ENCODE peak calls at places on chromosomes 13 and 19, in eight cellular contexts. C is A549, E is endothelial cell of umbilical vein, F is K562, N is H1, H is HepG2, W is SK-N-SH, Q is GM12878. O is an unnamed sample.

GRCh38 chr13:40479196-40479845 is 187.1 kb downstream of the FOXO1 start:
- DNase-seq in C (no peak), E (no peak), F (no peak), N (no peak), H (no peak), W (no peak), Q (no peak), O (no peak)

GRCh38 chr19:4709440-4710280 is 14.0 kb downstream of the DPP9 start:
- DNase-seq in C (no peak), E (no peak), F (no peak), N (no peak), H (no peak), W (no peak), Q (no peak), O (no peak)

GRCh38 chr19:8221161-8221560 is 12.0 kb downstream of the CERS4 start:
- DNase-seq in C (no peak), E (no peak), F (no peak), N (no peak), H (no peak), W (no peak), Q (no peak), O (no peak)

GRCh38 chr13:104436555-104436954 is 1370.3 kb upstream of the SLC10A2 start:
- DNase-seq in C (no peak), E (no peak), F (no peak), N (no peak), H (no peak), W (no peak), Q (no peak), O (no peak)

GRCh38 chr19:34232566-34233481 is 21.5 kb upstream of the GARRE1 start:
- DNase-seq in C (peak; percentile 62), E (peak; percentile 87), F (no peak), N (no peak), H (peak; percentile 56), W (no peak), Q (no peak), O (peak; percentile 11)

GRCh38 chr13:100881291-100881864 is 206.8 kb upstream of the TMTC4 start:
- DNase-seq in C (no peak), E (no peak), F (no peak), N (no peak), H (no peak), W (peak; percentile 49), Q (no peak), O (peak; percentile 30)

GRCh38 chr13:70249332-70250064 is 141.2 kb upstream of the KLHL1 start:
- DNase-seq in C (peak; percentile 55), E (peak; percentile 53), F (no peak), N (peak; percentile 38), H (peak; percentile 87), W (no peak), Q (no peak), O (no peak)

GRCh38 chr19:19134687-19135158 is 3.6 kb downstream of the TMEM161A start:
- DNase-seq in C (no peak), E (no peak), F (peak; percentile 87), N (peak; percentile 44), H (no peak), W (peak; percentile 32), Q (no peak), O (peak; percentile 11)

GRCh38 chr19:33292595-33293254 is 9.6 kb downstream of the CEBPA start:
- DNase-seq in C (peak; percentile 41), E (no peak), F (no peak), N (no peak), H (no peak), W (no peak), Q (no peak), O (peak; percentile 47)

GRCh38 chr19:8423821-8424223 is 10.7 kb downstream of the MARCHF2 start:
- DNase-seq in C (peak; percentile 93), E (peak; percentile 96), F (peak; percentile 78), N (no peak), H (peak; percentile 93), W (peak; percentile 66), Q (no peak), O (peak; percentile 93)

GRCh38 chr19:12773571-12773970 is 1.8 kb downstream of the HOOK2 start:
- DNase-seq in C (peak; percentile 44), E (no peak), F (no peak), N (no peak), H (no peak), W (no peak), Q (no peak), O (peak; percentile 49)

GRCh38 chr19:10719466-10719961 is 1.6 kb downstream of the DNM2 start:
- DNase-seq in C (no peak), E (no peak), F (peak; percentile 54), N (no peak), H (no peak), W (no peak), Q (no peak), O (peak; percentile 74)

GRCh38 chr19:821976-822773 is 420 bp upstream of the PLPPR3 start:
- DNase-seq in C (no peak), E (no peak), F (peak; percentile 66), N (no peak), H (no peak), W (peak; percentile 83), Q (no peak), O (peak; percentile 75)

GRCh38 chr13:76406243-76406642 is 480.0 kb downstream of the KCTD12 start:
- DNase-seq in C (no peak), E (no peak), F (no peak), N (no peak), H (no peak), W (no peak), Q (no peak), O (no peak)

GRCh38 chr13:68064371-68064770 is 834.2 kb upstream of the PCDH9 start:
- DNase-seq in C (no peak), E (peak; percentile 77), F (no peak), N (no peak), H (no peak), W (no peak), Q (no peak), O (no peak)

GRCh38 chr13:38685974-38686571 is 804 bp upstream of the FREM2 start:
- DNase-seq in C (peak; percentile 4), E (no peak), F (no peak), N (no peak), H (no peak), W (peak; percentile 16), Q (no peak), O (no peak)
- TF ChIP-seq CTCF in C (no peak), E (no peak), F (no peak), N (peak; percentile 30), H (peak; percentile 11), W (peak; percentile 25), Q (no peak), O (no peak)

GRCh38 chr19:3605361-3605760 is 1.3 kb downstream of the TBXA2R start:
- DNase-seq in C (no peak), E (no peak), F (no peak), N (no peak), H (no peak), W (no peak), Q (no peak), O (no peak)

GRCh38 chr19:3604987-3605343 is 1.7 kb downstream of the TBXA2R start:
- DNase-seq in C (no peak), E (no peak), F (no peak), N (no peak), H (no peak), W (no peak), Q (peak; percentile 11), O (peak; percentile 79)

GRCh38 chr19:3601021-3601420 is 5.7 kb downstream of the TBXA2R start:
- DNase-seq in C (no peak), E (no peak), F (no peak), N (no peak), H (no peak), W (no peak), Q (no peak), O (no peak)

GRCh38 chr19:3604227-3604986 is 2.3 kb downstream of the TBXA2R start:
- DNase-seq in C (no peak), E (no peak), F (no peak), N (no peak), H (no peak), W (no peak), Q (no peak), O (no peak)

DNA sequence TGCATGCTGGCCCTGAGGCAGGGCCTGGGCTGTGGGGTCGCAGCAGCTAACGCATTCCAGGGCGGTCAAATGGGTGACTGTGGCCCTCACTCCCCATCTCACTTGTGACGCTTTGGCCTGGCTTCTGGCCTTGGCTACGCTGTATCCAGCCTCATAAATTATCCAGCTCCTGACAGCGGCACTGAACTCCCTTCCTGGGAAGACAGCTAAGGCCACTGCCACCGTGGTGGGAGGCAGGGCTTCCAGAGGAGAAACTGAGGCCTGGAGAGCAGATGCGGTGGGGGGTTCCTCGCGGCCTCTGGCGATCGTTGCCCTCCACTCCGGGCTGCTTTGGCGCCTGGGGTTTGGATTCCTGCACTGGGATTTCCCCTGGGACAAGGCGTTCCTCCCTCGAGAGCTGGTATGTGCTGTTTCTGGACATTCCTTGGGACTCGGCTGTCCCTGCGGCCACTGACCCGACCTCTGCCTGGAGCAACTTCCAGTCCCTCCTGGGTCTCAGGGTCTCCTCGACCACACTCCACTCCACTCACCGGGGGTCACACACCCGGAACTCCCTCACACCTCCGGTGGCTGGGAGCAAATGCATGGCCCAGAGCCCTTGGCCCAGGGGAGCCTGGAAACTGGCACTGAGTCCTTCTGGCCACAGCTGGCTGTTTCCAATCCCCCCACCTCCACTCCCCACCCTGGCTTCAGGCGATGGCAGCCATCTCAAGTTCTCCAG is 3.4 kb downstream of the TBXA2R start:
- DNase-seq in C (no peak), E (no peak), F (no peak), N (no peak), H (no peak), W (no peak), Q (no peak), O (no peak)
- H3K4me3 ChIP-seq in C (no peak overlapping the region), E (no peak overlapping the region), F (no peak overlapping the region), N (no peak overlapping the region), H (no peak overlapping the region), W (no peak overlapping the region), Q (no peak overlapping the region), O (no peak overlapping the region)

DNA sequence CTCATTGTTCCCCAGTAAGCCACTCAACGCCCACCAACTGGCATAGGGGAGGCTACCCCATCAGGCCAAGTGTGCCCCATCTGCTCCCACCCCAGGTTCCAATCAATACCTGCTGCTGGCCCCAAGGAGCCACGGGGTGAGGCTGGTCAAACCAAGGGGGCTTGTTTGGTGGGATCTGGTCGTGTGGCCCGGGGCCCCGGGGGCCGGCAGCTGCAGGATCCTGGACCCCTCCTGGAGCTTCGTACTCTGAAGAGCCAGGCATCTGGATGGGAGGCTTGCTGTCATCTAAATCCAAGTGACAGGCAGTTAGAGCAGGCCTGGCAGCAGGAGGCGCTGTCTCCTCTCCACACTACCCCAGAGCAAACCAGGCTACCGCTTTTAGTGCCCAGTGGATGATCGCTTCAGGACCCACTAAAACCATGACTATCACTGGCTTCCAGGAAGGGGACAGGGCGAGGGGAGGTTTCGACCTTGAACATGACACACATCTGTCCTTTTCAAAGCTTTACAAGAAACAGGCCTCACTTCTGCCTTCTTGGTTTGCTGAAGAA is 14.2 kb downstream of the CHERP start:
- DNase-seq in C (peak; percentile 31), E (peak; percentile 17), F (peak; percentile 20), N (no peak), H (no peak), W (peak; percentile 61), Q (no peak), O (peak; percentile 54)
- TF ChIP-seq MAX in C (no peak), E (no peak), F (no peak), N (no peak), H (no peak), W (no peak), Q (no peak), O (no peak)

GRCh38 chr13:91162180-91162579 is 185.3 kb upstream of the MIR17HG start:
- DNase-seq in C (no peak), E (no peak), F (no peak), N (no peak), H (no peak), W (no peak), Q (no peak), O (peak; percentile 12)
- TF ChIP-seq CTCF in C (no peak), E (no peak), F (no peak), N (peak; percentile 55), H (peak; percentile 8), W (no peak), Q (no peak), O (no peak)